ENCODE peak calls at places on chromosome 20, in four cellular contexts. O is GM23248; V is uterus; J is effector memory CD4-positive, alpha-beta T cell. N is an unnamed sample.

GRCh38 chr20:50898475-50898874 is 32.8 kb downstream of the ADNP start:
- DNase-seq in O (no peak), V (no peak), J (no peak), N (no peak)

GRCh38 chr20:52953020-52953419 is 19.1 kb upstream of the TSHZ2 start:
- DNase-seq in O (peak; percentile 35), V (no peak), J (no peak), N (no peak)

GRCh38 chr20:45021626-45022025 is 55.3 kb downstream of the STK4 start:
- DNase-seq in O (no peak), V (no peak), J (no peak), N (no peak)

GRCh38 chr20:10669843-10670446 is 3.9 kb downstream of the JAG1 start:
- DNase-seq in O (no peak), V (no peak), J (no peak), N (no peak)

GRCh38 chr20:9945406-9945805 is 89.4 kb upstream of the ANKEF1 start:
- DNase-seq in O (peak; percentile 32), V (no peak), J (no peak), N (no peak)

GRCh38 chr20:59780494-59781185 is 152.8 kb downstream of the SYCP2 start:
- DNase-seq in O (no peak), V (no peak), J (no peak), N (no peak)

GRCh38 chr20:39853664-39854063 is 835.4 kb downstream of the MAFB start:
- DNase-seq in O (peak; percentile 93), V (no peak), J (no peak), N (no peak)

GRCh38 chr20:59153355-59153681 is 10.3 kb upstream of the ZNF831 start:
- DNase-seq in O (no peak), V (peak; percentile 57), J (no peak), N (no peak)

GRCh38 chr20:11582073-11582472 is 335.6 kb upstream of the BTBD3 start:
- DNase-seq in O (peak; percentile 18), V (no peak), J (no peak), N (no peak)

GRCh38 chr20:31475472-31476312 is 604 bp downstream of the REM1 start:
- DNase-seq in O (no peak), V (peak; percentile 29), J (no peak), N (no peak)

GRCh38 chr20:38023181-38024085 is 9.8 kb downstream of the TTI1 start:
- DNase-seq in O (peak; percentile 45), V (no peak), J (no peak), N (no peak)

GRCh38 chr20:16701296-16701695 is 28.5 kb upstream of the SNRPB2 start:
- DNase-seq in O (peak; percentile 10), V (no peak), J (no peak), N (peak; percentile 2)

GRCh38 chr20:47274449-47275108 is 81.9 kb downstream of the ZMYND8 start:
- DNase-seq in O (peak; percentile 95), V (no peak), J (no peak), N (peak; percentile 54)

GRCh38 chr20:31675828-31676533 is 38.3 kb downstream of the COX4I2 start:
- DNase-seq in O (peak; percentile 20), V (no peak), J (peak; percentile 25), N (no peak)

GRCh38 chr20:38779247-38780097 is 26.0 kb upstream of the PPP1R16B start:
- DNase-seq in O (no peak), V (no peak), J (no peak), N (no peak)

GRCh38 chr20:31653573-31653972 is 15.9 kb downstream of the COX4I2 start:
- DNase-seq in O (no peak), V (no peak), J (no peak), N (no peak)

GRCh38 chr20:54545959-54546358 is 70.6 kb downstream of the DOK5 start:
- DNase-seq in O (peak; percentile 4), V (no peak), J (no peak), N (no peak)

GRCh38 chr20:8346898-8347297 is 214.8 kb downstream of the PLCB1 start:
- DNase-seq in O (no peak), V (no peak), J (no peak), N (no peak)

GRCh38 chr20:25356294-25356933 is 34.2 kb downstream of the ABHD12 start:
- DNase-seq in O (no peak), V (no peak), J (no peak), N (no peak)

GRCh38 chr20:30487947-30488926 is 769.2 kb upstream of the DEFB115 start:
- DNase-seq in O (no peak), V (no peak), J (no peak), N (no peak)

GRCh38 chr20:8602389-8603116 is 466.3 kb upstream of the PLCB4 start:
- DNase-seq in O (peak; percentile 17), V (no peak), J (no peak), N (no peak)

GRCh38 chr20:46708172-46708860 is 1.1 kb upstream of the SLC2A10 start:
- DNase-seq in O (no peak), V (no peak), J (no peak), N (peak; percentile 18)

GRCh38 chr20:17646209-17646717 is 35.8 kb downstream of the RRBP1 start:
- DNase-seq in O (no peak), V (peak; percentile 65), J (no peak), N (no peak)

GRCh38 chr20:17871181-17871580 is 97.4 kb downstream of the SNX5 start:
- DNase-seq in O (peak; percentile 32), V (no peak), J (no peak), N (no peak)

GRCh38 chr20:22962567-22963439 is 72.3 kb upstream of the SSTR4 start:
- DNase-seq in O (no peak), V (no peak), J (no peak), N (no peak)

GRCh38 chr20:35757098-35757705 is 14.6 kb upstream of the PHF20 start:
- DNase-seq in O (peak; percentile 54), V (no peak), J (no peak), N (no peak)

GRCh38 chr20:36004045-36004444 is 35.7 kb downstream of the CNBD2 start:
- DNase-seq in O (peak; percentile 47), V (no peak), J (no peak), N (no peak)

GRCh38 chr20:33733654-33734576 is 2.1 kb downstream of the ZNF341 start:
- DNase-seq in O (peak; percentile 84), V (no peak), J (no peak), N (no peak)

GRCh38 chr20:15895560-15896084 is 677.6 kb downstream of the KIF16B start:
- DNase-seq in O (no peak), V (no peak), J (no peak), N (peak; percentile 1)

GRCh38 chr20:59031326-59032022 is 661 bp downstream of the ATP5F1E start:
- DNase-seq in O (no peak), V (no peak), J (peak; percentile 23), N (peak; percentile 26)

GRCh38 chr20:24165336-24166126 is 177.0 kb upstream of the GGTLC1 start:
- DNase-seq in O (no peak), V (peak; percentile 45), J (no peak), N (no peak)

GRCh38 chr20:24163501-24163900 is 174.9 kb upstream of the GGTLC1 start:
- DNase-seq in O (peak; percentile 27), V (no peak), J (no peak), N (no peak)

GRCh38 chr20:24164360-24164759 is 175.8 kb upstream of the GGTLC1 start:
- DNase-seq in O (peak; percentile 9), V (no peak), J (no peak), N (no peak)

GRCh38 chr20:24166127-24166389 is 177.5 kb upstream of the GGTLC1 start:
- DNase-seq in O (no peak), V (no peak), J (no peak), N (no peak)

DNA sequence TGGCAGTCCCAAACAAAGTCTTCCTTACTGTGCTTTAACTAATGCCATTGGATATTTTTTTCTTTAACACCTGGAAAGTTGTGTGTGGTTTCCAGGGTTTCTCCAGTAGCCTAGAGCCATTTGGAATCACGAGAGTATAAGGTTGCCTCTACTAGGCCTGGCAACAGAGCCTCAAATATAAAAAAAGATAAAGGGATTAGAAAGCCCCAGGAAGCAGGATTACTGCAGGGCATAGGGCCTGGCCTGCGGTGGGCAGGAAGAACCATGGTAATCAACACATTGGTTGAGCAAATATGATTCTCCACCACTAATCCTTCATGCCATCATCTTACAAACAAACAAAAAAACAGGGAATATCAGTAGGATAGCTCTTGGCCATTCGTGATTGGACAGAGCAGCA is 177.8 kb upstream of the GGTLC1 start:
- DNase-seq in O (no peak), V (no peak), J (no peak), N (no peak)
- H3K27me3 ChIP-seq in O (no peaks in the 10 kb centered on the region), V (no peaks in the 10 kb centered on the region), J (no peaks in the 10 kb centered on the region), N (no peaks in the 10 kb centered on the region)

GRCh38 chr20:43921227-43921780 is 6.7 kb downstream of the TOX2 start:
- DNase-seq in O (no peak), V (no peak), J (no peak), N (no peak)
- H3K27me3 ChIP-seq in O (no peaks in the 10 kb centered on the region), V (no peaks in the 10 kb centered on the region), J (peaks cover 8% of the 10 kb centered on the region), N (no peaks in the 10 kb centered on the region)

GRCh38 chr20:49262444-49262843 is 15.4 kb downstream of the ZNFX1 start:
- DNase-seq in O (no peak), V (no peak), J (no peak), N (no peak)

GRCh38 chr20:49270736-49271135 is 7.1 kb downstream of the ZNFX1 start:
- DNase-seq in O (no peak), V (no peak), J (no peak), N (no peak)

GRCh38 chr20:49270177-49270576 is 7.7 kb downstream of the ZNFX1 start:
- DNase-seq in O (peak; percentile 79), V (no peak), J (no peak), N (no peak)

GRCh38 chr20:49268600-49269365 is 9.1 kb downstream of the ZNFX1 start:
- DNase-seq in O (peak; percentile 69), V (no peak), J (no peak), N (no peak)

DNA sequence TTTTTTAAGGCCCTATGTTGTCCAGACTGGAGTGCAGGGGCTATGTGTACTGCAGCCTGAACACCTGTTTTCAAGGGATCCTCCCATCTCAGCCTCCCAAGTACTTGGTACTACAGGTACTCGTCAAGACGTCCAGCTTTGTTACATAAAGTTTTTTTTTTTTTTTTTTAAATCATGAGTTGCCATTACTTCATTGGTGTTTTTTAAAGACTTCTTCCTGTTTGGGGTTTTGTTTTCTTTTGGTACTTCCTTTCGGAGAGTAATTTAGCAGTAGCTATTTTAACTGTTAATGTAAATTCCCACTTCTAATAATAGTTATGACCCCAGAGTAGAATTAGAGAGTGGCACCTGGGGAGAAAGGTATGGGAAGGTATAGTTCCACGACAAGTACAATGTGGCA is 10.5 kb downstream of the ZNFX1 start:
- DNase-seq in O (no peak), V (no peak), J (no peak), N (peak; percentile 39)
- H3K27me3 ChIP-seq in O (no peaks in the 10 kb centered on the region), V (no peaks in the 10 kb centered on the region), J (no peaks in the 10 kb centered on the region), N (no peaks in the 10 kb centered on the region)

GRCh38 chr20:57066126-57066900 is 200.1 kb downstream of the BMP7 start:
- DNase-seq in O (peak; percentile 30), V (no peak), J (no peak), N (no peak)

GRCh38 chr20:57071283-57071701 is 195.1 kb downstream of the BMP7 start:
- DNase-seq in O (peak; percentile 46), V (no peak), J (no peak), N (no peak)

GRCh38 chr20:57072184-57072583 is 194.3 kb downstream of the BMP7 start:
- DNase-seq in O (peak; percentile 61), V (no peak), J (no peak), N (no peak)

GRCh38 chr20:57070296-57070695 is 196.1 kb downstream of the BMP7 start:
- DNase-seq in O (no peak), V (no peak), J (no peak), N (no peak)

DNA sequence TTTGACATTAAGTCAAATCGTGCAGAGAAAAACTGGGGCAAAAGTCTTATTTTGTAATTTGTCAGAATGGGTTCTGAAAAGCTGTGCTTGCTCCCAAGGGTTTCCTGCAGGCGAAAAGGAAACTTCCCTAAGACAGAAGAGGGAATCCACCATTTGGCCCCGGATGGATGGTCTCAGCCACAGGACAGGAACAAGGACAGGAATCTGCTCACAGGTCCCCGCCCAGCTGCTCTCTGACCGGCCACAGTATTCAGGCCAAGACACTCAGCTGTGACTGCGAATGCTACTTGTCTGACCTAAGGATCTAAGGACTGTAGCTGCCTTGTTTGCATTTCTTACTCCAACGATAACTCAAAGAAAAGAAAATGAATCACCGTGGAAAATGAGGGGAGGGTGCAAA is 197.0 kb downstream of the BMP7 start:
- DNase-seq in O (no peak), V (no peak), J (no peak), N (no peak)
- H3K27me3 ChIP-seq in O (peaks cover 27% of the 10 kb centered on the region), V (no peaks in the 10 kb centered on the region), J (peaks cover 3% of the 10 kb centered on the region), N (no peaks in the 10 kb centered on the region)

N was measured in CD4-positive, CD25-positive, alpha-beta regulatory T cell.